ENCODE peak calls at places on chromosomes 4 and X, in eight cellular contexts. W is T-cell, U is foreskin fibroblast, Q is mesendoderm, T is EH, I is sigmoid colon, R is left ventricle myocardium inferior, O is HTR-8/SVneo. J is an unnamed sample.

GRCh38 chrX:3263681-3264126 is 82.7 kb downstream of the MXRA5 start:
- DNase-seq in W (no peak), R (no peak), O (no peak), I (no peak), Q (no peak), U (peak), T (peak), J (peak)

GRCh38 chr4:66647915-66648314 is 897.4 kb downstream of the CENPC start:
- DNase-seq in O (no peak), R (no peak), U (no peak), Q (no peak), W (no peak), I (no peak), T (no peak), J (no peak)

GRCh38 chr4:85607624-85608023 is 132.7 kb downstream of the ARHGAP24 start:
- DNase-seq in I (no peak), O (no peak), U (no peak), R (no peak), T (no peak), Q (no peak), W (no peak), J (no peak)

GRCh38 chr4:105197777-105198176 is 51.1 kb downstream of the TET2 start:
- DNase-seq in I (no peak), O (no peak), Q (no peak), U (peak), R (no peak), T (peak), W (no peak), J (peak)

GRCh38 chr4:98659741-98660507 is 1.5 kb upstream of the TSPAN5 start:
- DNase-seq in I (no peak), O (no peak), W (no peak), Q (no peak), R (no peak), U (peak), T (peak), J (peak)

GRCh38 chrX:20252392-20253231 is 14.1 kb downstream of the RPS6KA3 start:
- DNase-seq in R (peak), Q (peak), O (no peak), W (peak), T (peak), I (peak), U (peak), J (peak)

GRCh38 chr4:158159054-158159717 is 13.6 kb downstream of the GASK1B start:
- DNase-seq in O (no peak), T (peak), I (no peak), Q (no peak), R (no peak), W (no peak), U (peak), J (peak)

GRCh38 chr4:55864577-55865223 is 11.3 kb downstream of the EXOC1 start:
- DNase-seq in T (no peak), O (no peak), U (no peak), R (no peak), I (no peak), W (no peak), Q (no peak), J (no peak)

GRCh38 chrX:150768132-150768485 is 74.9 kb downstream of the MTMR1 start:
- DNase-seq in O (no peak), U (no peak), R (no peak), I (no peak), T (no peak), Q (no peak), W (no peak), J (no peak)

GRCh38 chr4:52051615-52052474 is 741 bp downstream of the SPATA18 start:
- DNase-seq in Q (peak), O (peak), U (peak), I (peak), W (no peak), T (peak), R (peak), J (peak)

GRCh38 chr4:151784676-151785075 is 23.9 kb upstream of the GATB start:
- DNase-seq in U (no peak), W (no peak), T (no peak), O (no peak), Q (no peak), I (no peak), R (no peak), J (no peak)

GRCh38 chr4:117417856-117418255 is 332.5 kb upstream of the TRAM1L1 start:
- DNase-seq in R (no peak), U (peak), T (no peak), W (no peak), I (no peak), Q (no peak), O (no peak), J (no peak)

GRCh38 chr4:11106769-11107168 is 321.9 kb downstream of the HS3ST1 start:
- DNase-seq in I (no peak), R (no peak), T (no peak), Q (no peak), O (no peak), U (peak), W (no peak), J (no peak)

GRCh38 chrX:41405551-41405950 is 41.6 kb upstream of the NYX start:
- DNase-seq in U (no peak), I (no peak), O (no peak), T (no peak), Q (no peak), R (no peak), W (no peak), J (no peak)

GRCh38 chr4:140645614-140646412 is 77.1 kb upstream of the UCP1 start:
- DNase-seq in Q (no peak), O (no peak), T (peak), R (peak), I (no peak), U (peak), W (no peak), J (no peak)

GRCh38 chr4:163332526-163333405 is at the start of gene NPY1R:
- DNase-seq in W (no peak), O (peak), T (peak), U (peak), I (peak), R (peak), Q (peak), J (peak)

GRCh38 chr4:151541438-151542071 is 132.6 kb downstream of the FHIP1A start:
- DNase-seq in W (no peak), O (peak), Q (peak), R (no peak), U (peak), T (peak), I (no peak), J (peak)

GRCh38 chr4:185113340-185113739 is 29.7 kb upstream of the SLC25A4 start:
- DNase-seq in Q (no peak), T (peak), O (no peak), W (no peak), R (no peak), I (no peak), U (peak), J (peak)

GRCh38 chr4:62018537-62018936 is 818.4 kb downstream of the ADGRL3 start:
- DNase-seq in T (no peak), W (no peak), I (no peak), R (no peak), Q (peak), O (no peak), U (no peak), J (no peak)

GRCh38 chr4:84578540-84579409 is 4.2 kb upstream of the CDS1 start:
- DNase-seq in Q (peak), W (no peak), T (peak), R (no peak), I (no peak), U (peak), O (no peak), J (peak)

GRCh38 chr4:151485541-151486131 is 76.7 kb downstream of the FHIP1A start:
- DNase-seq in R (no peak), W (no peak), O (no peak), U (no peak), Q (peak), I (no peak), T (peak), J (peak)

GRCh38 chrX:129961180-129962083 is 21.0 kb upstream of the BCORL1 start:
- DNase-seq in R (peak), Q (peak), U (peak), I (peak), T (peak), W (peak), O (no peak), J (peak)

GRCh38 chr4:118957683-118958082 is 69.0 kb downstream of the SYNPO2 start:
- DNase-seq in W (no peak), T (peak), I (no peak), R (no peak), U (no peak), O (no peak), Q (no peak), J (no peak)

GRCh38 chrX:118974908-118975671 is 672 bp downstream of the LONRF3 start:
- DNase-seq in Q (peak), I (peak), W (peak), O (no peak), T (peak), U (peak), R (peak), J (peak)

GRCh38 chrX:151563449-151563848 is at the start of gene PASD1:
- DNase-seq in W (no peak), T (no peak), U (no peak), R (no peak), Q (no peak), I (no peak), O (no peak), J (no peak)

GRCh38 chr4:123631699-123632098 is 235.1 kb downstream of the SPRY1 start:
- DNase-seq in Q (no peak), U (peak), R (no peak), T (peak), O (no peak), I (no peak), W (no peak), J (no peak)

GRCh38 chrX:20414781-20415445 is 148.2 kb upstream of the RPS6KA3 start:
- DNase-seq in W (no peak), O (no peak), U (no peak), Q (peak), I (no peak), T (peak), R (no peak), J (peak)

GRCh38 chr4:89222171-89222570 is 85.4 kb downstream of the GPRIN3 start:
- DNase-seq in T (no peak), O (no peak), Q (no peak), R (no peak), U (no peak), I (no peak), W (no peak), J (no peak)

GRCh38 chrX:3697701-3698279 is 15.7 kb downstream of the PRKX start:
- DNase-seq in W (no peak), U (peak), O (no peak), R (peak), Q (peak), T (peak), I (peak), J (peak)

GRCh38 chrX:134144231-134144630 is 92.8 kb upstream of the CCDC160 start:
- DNase-seq in T (peak), O (no peak), I (no peak), W (no peak), Q (peak), R (no peak), U (peak), J (no peak)

GRCh38 chr4:112270643-112271484 is 14.8 kb downstream of the TIFA start:
- DNase-seq in Q (no peak), I (no peak), W (no peak), U (peak), T (peak), R (no peak), O (no peak), J (peak)

GRCh38 chr4:100428051-100428450 is 89.8 kb downstream of the EMCN start:
- DNase-seq in O (no peak), Q (peak), R (no peak), I (no peak), W (no peak), U (peak), T (peak), J (peak)

GRCh38 chr4:138870739-138871633 is 144.6 kb upstream of the NOCT start:
- DNase-seq in T (peak), I (peak), Q (peak), W (peak), R (peak), O (peak), U (peak), J (peak)

GRCh38 chrX:151702021-151702714 is 6.9 kb downstream of the PRRG3 start:
- DNase-seq in T (no peak), W (no peak), R (no peak), I (no peak), Q (no peak), O (no peak), U (no peak), J (no peak)

GRCh38 chrX:136586386-136586785 is 54.4 kb downstream of the VGLL1 start:
- DNase-seq in Q (no peak), U (no peak), I (no peak), W (peak), O (no peak), T (no peak), R (no peak), J (no peak)

J was measured in EL.